ENCODE peak calls at places on chromosomes 4 and X, in five cellular contexts. One of them, this sample, is unnamed.

GRCh38 chr4:67762091-67762490 is 7.9 kb upstream of the GNRHR start:
- DNase-seq in aorta: no peak
- DNase-seq in upper lobe of right lung: no peak
- DNase-seq in astrocyte: peak
- DNase-seq in AG04450: no peak
- DNase-seq in this sample: no peak

GRCh38 chrX:77740376-77740905 is 45.6 kb downstream of the ATRX start:
- DNase-seq in upper lobe of right lung: no peak
- DNase-seq in AG04450: no peak
- DNase-seq in astrocyte: no peak
- DNase-seq in aorta: no peak
- DNase-seq in this sample: no peak

GRCh38 chrX:48590203-48591103 is 6.8 kb upstream of the WDR13 start:
- DNase-seq in upper lobe of right lung: no peak
- DNase-seq in astrocyte: peak
- DNase-seq in aorta: no peak
- DNase-seq in AG04450: no peak
- DNase-seq in this sample: no peak

GRCh38 chr4:107913283-107913899 is 18.0 kb upstream of the CYP2U1 start:
- DNase-seq in aorta: no peak
- DNase-seq in AG04450: peak
- DNase-seq in upper lobe of right lung: no peak
- DNase-seq in astrocyte: peak
- DNase-seq in this sample: no peak

GRCh38 chr4:3136454-3136853 is 62.0 kb downstream of the HTT start:
- DNase-seq in upper lobe of right lung: no peak
- DNase-seq in AG04450: no peak
- DNase-seq in aorta: no peak
- DNase-seq in astrocyte: no peak
- DNase-seq in this sample: no peak

GRCh38 chr4:31530555-31530954 is 810.4 kb downstream of the PCDH7 start:
- DNase-seq in astrocyte: no peak
- DNase-seq in aorta: no peak
- DNase-seq in upper lobe of right lung: no peak
- DNase-seq in AG04450: no peak
- DNase-seq in this sample: no peak

GRCh38 chr4:138560448-138560847 is 318.3 kb upstream of the SLC7A11 start:
- DNase-seq in astrocyte: no peak
- DNase-seq in upper lobe of right lung: no peak
- DNase-seq in aorta: no peak
- DNase-seq in AG04450: no peak
- DNase-seq in this sample: no peak

GRCh38 chr4:38674206-38675144 is 10.5 kb downstream of the KLF3 start:
- DNase-seq in aorta: no peak
- DNase-seq in AG04450: no peak
- DNase-seq in astrocyte: no peak
- DNase-seq in upper lobe of right lung: no peak
- DNase-seq in this sample: no peak

GRCh38 chrX:40145001-40145631 is 47.4 kb upstream of the BCOR start:
- DNase-seq in upper lobe of right lung: peak
- DNase-seq in astrocyte: no peak
- DNase-seq in AG04450: no peak
- DNase-seq in aorta: no peak
- DNase-seq in this sample: no peak

GRCh38 chr4:74370912-74371311 is 6.0 kb downstream of the EREG start:
- DNase-seq in AG04450: no peak
- DNase-seq in astrocyte: peak
- DNase-seq in aorta: no peak
- DNase-seq in upper lobe of right lung: no peak
- DNase-seq in this sample: no peak

GRCh38 chr4:48991357-48991756 is 5.3 kb downstream of the CWH43 start:
- DNase-seq in astrocyte: no peak
- DNase-seq in aorta: no peak
- DNase-seq in upper lobe of right lung: no peak
- DNase-seq in AG04450: no peak
- DNase-seq in this sample: no peak

GRCh38 chr4:40990202-40990898 is 224.0 kb downstream of the APBB2 start:
- DNase-seq in AG04450: peak
- DNase-seq in astrocyte: peak
- DNase-seq in aorta: no peak
- DNase-seq in upper lobe of right lung: no peak
- DNase-seq in this sample: peak

GRCh38 chrX:49082472-49082871 is 2.8 kb upstream of the WDR45 start:
- DNase-seq in aorta: no peak
- DNase-seq in upper lobe of right lung: no peak
- DNase-seq in AG04450: no peak
- DNase-seq in astrocyte: no peak
- DNase-seq in this sample: no peak

GRCh38 chr4:56613101-56613862 is 67.8 kb downstream of the HOPX start:
- DNase-seq in astrocyte: peak
- DNase-seq in upper lobe of right lung: no peak
- DNase-seq in aorta: no peak
- DNase-seq in AG04450: peak
- DNase-seq in this sample: no peak

GRCh38 chr4:118834070-118834469 is 1.9 kb downstream of the SEC24D start:
- DNase-seq in aorta: no peak
- DNase-seq in upper lobe of right lung: no peak
- DNase-seq in AG04450: no peak
- DNase-seq in astrocyte: peak
- DNase-seq in this sample: no peak
- H3K4me3 ChIP-seq in aorta: peak
- H3K4me3 ChIP-seq in upper lobe of right lung: peak
- H3K4me3 ChIP-seq in AG04450: peak
- H3K4me3 ChIP-seq in astrocyte: peak
- H3K4me3 ChIP-seq in this sample: peak

GRCh38 chr4:113978105-113978504 is 1.3 kb downstream of the ARSJ start:
- DNase-seq in upper lobe of right lung: no peak
- DNase-seq in aorta: no peak
- DNase-seq in AG04450: no peak
- DNase-seq in astrocyte: no peak
- DNase-seq in this sample: no peak
- H3K4me3 ChIP-seq in upper lobe of right lung: peak
- H3K4me3 ChIP-seq in aorta: peak
- H3K4me3 ChIP-seq in AG04450: peak
- H3K4me3 ChIP-seq in astrocyte: peak
- H3K4me3 ChIP-seq in this sample: peak

DNA sequence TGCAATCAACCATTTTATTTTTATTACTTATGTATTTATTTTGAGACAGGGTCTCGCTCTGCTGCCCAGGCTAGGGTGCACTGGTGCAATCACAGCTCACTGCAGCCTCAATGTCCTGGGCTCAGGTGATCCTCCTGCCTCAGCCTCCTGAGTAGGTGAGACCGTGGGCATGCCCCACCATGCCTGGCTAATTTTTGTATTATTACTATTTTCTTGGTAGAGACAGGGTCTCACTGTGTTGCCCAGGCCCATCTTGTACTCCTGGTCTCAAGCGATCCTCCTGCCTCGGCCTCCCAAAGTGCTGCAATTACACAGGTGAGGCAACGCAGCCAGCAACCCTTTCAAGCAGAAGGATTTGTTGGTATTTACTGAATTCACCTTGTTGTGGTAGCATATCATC is 60.3 kb upstream of the PPP2R3B start:
- DNase-seq in upper lobe of right lung: peak
- DNase-seq in aorta: no peak
- DNase-seq in AG04450: no peak
- DNase-seq in astrocyte: no peak
- DNase-seq in this sample: no peak
- H3K4me3 ChIP-seq in upper lobe of right lung: no peak
- H3K4me3 ChIP-seq in aorta: no peak
- H3K4me3 ChIP-seq in AG04450: no peak
- H3K4me3 ChIP-seq in astrocyte: no peak
- H3K4me3 ChIP-seq in this sample: no peak

DNA sequence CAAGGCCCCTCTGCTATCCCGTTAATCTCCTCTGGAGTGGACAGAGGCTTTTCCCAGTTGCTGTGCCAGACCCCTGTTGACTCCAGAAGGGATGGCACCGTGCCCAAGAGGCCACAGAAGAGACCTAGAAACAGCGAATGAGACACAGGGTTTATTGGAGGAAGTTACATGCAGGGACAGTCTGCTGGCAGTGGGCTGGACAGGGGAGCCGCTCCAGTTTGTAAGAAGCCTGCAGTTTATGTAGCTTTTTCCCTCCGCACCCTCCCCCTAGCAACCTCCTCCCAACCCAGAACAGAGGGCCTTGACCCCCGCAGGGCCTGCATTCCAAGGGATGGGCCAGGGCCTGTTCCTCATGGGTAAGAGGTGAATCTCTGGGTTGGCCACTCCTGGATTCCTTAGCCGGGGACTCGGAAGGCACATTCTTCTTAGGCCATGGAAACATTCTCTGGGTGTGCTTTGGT is 216.8 kb upstream of the PSAPL1 start:
- DNase-seq in aorta: no peak
- DNase-seq in astrocyte: peak
- DNase-seq in upper lobe of right lung: no peak
- DNase-seq in AG04450: no peak
- DNase-seq in this sample: no peak
- H3K4me3 ChIP-seq in aorta: no peak
- H3K4me3 ChIP-seq in astrocyte: no peak
- H3K4me3 ChIP-seq in upper lobe of right lung: no peak
- H3K4me3 ChIP-seq in AG04450: no peak
- H3K4me3 ChIP-seq in this sample: no peak

DNA sequence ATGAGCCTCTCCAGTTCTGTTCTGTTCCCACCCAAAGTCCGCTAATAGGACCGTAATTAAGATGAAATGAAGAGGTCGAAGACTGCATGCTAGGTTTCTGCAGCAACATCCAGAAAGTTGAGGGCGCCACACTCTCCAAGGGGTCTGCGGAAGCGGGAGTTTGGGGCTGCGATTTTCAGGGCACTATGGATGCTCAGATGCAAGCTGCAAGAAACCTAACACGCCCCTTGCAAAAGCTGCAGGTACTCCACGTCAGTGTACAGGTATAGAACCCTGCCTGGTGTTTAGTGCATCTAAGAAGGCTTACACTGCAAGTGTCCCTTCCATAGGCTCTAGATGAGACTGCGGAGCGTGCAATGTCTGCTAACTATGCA is 61.4 kb downstream of the RHOXF2B start:
- DNase-seq in upper lobe of right lung: no peak
- DNase-seq in astrocyte: no peak
- DNase-seq in aorta: no peak
- DNase-seq in AG04450: no peak
- DNase-seq in this sample: no peak
- H3K4me3 ChIP-seq in upper lobe of right lung: peak
- H3K4me3 ChIP-seq in astrocyte: no peak
- H3K4me3 ChIP-seq in aorta: no peak
- H3K4me3 ChIP-seq in AG04450: no peak
- H3K4me3 ChIP-seq in this sample: no peak

GRCh38 chr4:98473046-98473445 is 185.4 kb downstream of the TSPAN5 start:
- DNase-seq in upper lobe of right lung: no peak
- DNase-seq in aorta: no peak
- DNase-seq in astrocyte: no peak
- DNase-seq in AG04450: no peak
- DNase-seq in this sample: no peak

GRCh38 chr4:98469776-98470175 is 188.6 kb downstream of the TSPAN5 start:
- DNase-seq in upper lobe of right lung: no peak
- DNase-seq in aorta: no peak
- DNase-seq in astrocyte: no peak
- DNase-seq in AG04450: no peak
- DNase-seq in this sample: no peak

GRCh38 chr4:98468744-98469143 is 189.7 kb downstream of the TSPAN5 start:
- DNase-seq in upper lobe of right lung: no peak
- DNase-seq in aorta: peak
- DNase-seq in astrocyte: peak
- DNase-seq in AG04450: no peak
- DNase-seq in this sample: no peak

GRCh38 chr4:98470831-98471230 is 187.6 kb downstream of the TSPAN5 start:
- DNase-seq in AG04450: no peak
- DNase-seq in astrocyte: peak
- DNase-seq in upper lobe of right lung: no peak
- DNase-seq in aorta: no peak
- DNase-seq in this sample: no peak

DNA sequence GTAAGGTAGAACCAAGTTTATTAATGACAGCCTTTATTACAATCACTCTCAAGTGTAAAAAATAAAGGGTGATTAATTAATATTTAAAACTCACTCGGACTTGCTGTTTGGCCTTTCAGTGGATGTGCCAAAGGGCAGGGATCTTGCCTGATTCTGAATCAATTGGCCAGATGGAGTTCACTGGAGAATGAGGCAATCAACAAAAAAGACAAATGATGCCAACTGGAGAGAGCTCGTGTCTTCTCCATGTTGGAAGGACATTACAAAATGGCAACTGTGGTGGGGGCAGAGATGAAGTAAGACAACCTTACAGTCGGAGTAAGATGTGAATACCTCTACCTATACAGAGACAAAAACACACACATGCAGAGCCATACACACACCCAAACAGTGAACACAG is 188.0 kb downstream of the TSPAN5 start:
- DNase-seq in upper lobe of right lung: no peak
- DNase-seq in astrocyte: no peak
- DNase-seq in AG04450: no peak
- DNase-seq in aorta: no peak
- DNase-seq in this sample: no peak
- H3K4me3 ChIP-seq in upper lobe of right lung: no peak
- H3K4me3 ChIP-seq in astrocyte: no peak
- H3K4me3 ChIP-seq in AG04450: no peak
- H3K4me3 ChIP-seq in aorta: no peak
- H3K4me3 ChIP-seq in this sample: no peak

GRCh38 chrX:135695471-135695870 is 18.0 kb upstream of the CT45A1 start:
- DNase-seq in aorta: no peak
- DNase-seq in astrocyte: no peak
- DNase-seq in AG04450: no peak
- DNase-seq in upper lobe of right lung: no peak
- DNase-seq in this sample: no peak

GRCh38 chrX:135698924-135699323 is 14.5 kb upstream of the CT45A1 start:
- DNase-seq in AG04450: no peak
- DNase-seq in astrocyte: no peak
- DNase-seq in aorta: no peak
- DNase-seq in upper lobe of right lung: no peak
- DNase-seq in this sample: no peak

DNA sequence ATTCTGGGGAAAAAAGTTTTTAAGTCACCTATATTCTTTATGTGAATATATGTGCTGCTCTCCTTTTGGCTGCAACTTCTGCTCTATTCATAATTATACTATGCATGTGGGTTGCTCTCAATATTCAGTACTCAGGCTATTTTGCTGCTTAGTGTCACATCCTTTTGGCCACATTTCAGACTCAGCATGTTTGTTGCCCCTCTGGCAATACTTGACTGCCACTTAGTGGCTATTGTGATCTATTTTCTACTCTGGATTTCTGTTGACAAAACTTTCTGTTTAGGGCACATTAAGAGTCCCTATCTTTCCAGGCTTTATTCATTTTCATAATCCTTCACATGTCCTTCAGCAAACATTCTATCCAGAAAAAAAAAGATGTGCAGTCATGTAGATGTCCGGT is 15.8 kb upstream of the CT45A1 start:
- DNase-seq in aorta: no peak
- DNase-seq in AG04450: no peak
- DNase-seq in astrocyte: no peak
- DNase-seq in upper lobe of right lung: no peak
- DNase-seq in this sample: no peak
- H3K4me3 ChIP-seq in aorta: no peak
- H3K4me3 ChIP-seq in AG04450: no peak
- H3K4me3 ChIP-seq in astrocyte: no peak
- H3K4me3 ChIP-seq in upper lobe of right lung: no peak
- H3K4me3 ChIP-seq in this sample: no peak

GRCh38 chrX:151695583-151695930 is 299 bp downstream of the PRRG3 start:
- DNase-seq in AG04450: no peak
- DNase-seq in upper lobe of right lung: no peak
- DNase-seq in aorta: no peak
- DNase-seq in astrocyte: no peak
- DNase-seq in this sample: no peak
- H3K4me3 ChIP-seq in AG04450: no peak
- H3K4me3 ChIP-seq in upper lobe of right lung: no peak
- H3K4me3 ChIP-seq in aorta: no peak
- H3K4me3 ChIP-seq in astrocyte: no peak
- H3K4me3 ChIP-seq in this sample: no peak